ENCODE peak calls at places on chromosomes 12 and 14, in four cellular contexts. J is neural crest cell; R is NAMALWA; M is CD8-positive, alpha-beta memory T cell. V is an unnamed sample.

GRCh38 chr12:107635139-107635538 is 50.5 kb upstream of the PWP1 start:
- DNase-seq in J (no peak), M (no peak), R (no peak), V (no peak)

GRCh38 chr14:75960219-75960618 is 21.6 kb downstream of the TGFB3 start:
- DNase-seq in M (no peak), J (no peak), R (peak), V (no peak)

GRCh38 chr14:45070215-45070614 is 13.7 kb upstream of the PRPF39 start:
- DNase-seq in R (no peak), M (no peak), J (no peak), V (no peak)

GRCh38 chr14:103385994-103386491 is 828 bp downstream of the MARK3 start:
- DNase-seq in J (peak), M (peak), R (peak), V (peak)

GRCh38 chr12:51320695-51321320 is 3.2 kb downstream of the BIN2 start:
- DNase-seq in J (peak), R (no peak), M (peak), V (no peak)

GRCh38 chr12:123139926-123140674 is 10.8 kb downstream of the PITPNM2 start:
- DNase-seq in M (no peak), R (peak), J (no peak), V (no peak)

GRCh38 chr12:49692851-49693250 is 14.4 kb downstream of the FMNL3 start:
- DNase-seq in R (no peak), J (no peak), M (no peak), V (no peak)

GRCh38 chr14:106530423-106531107 is 1004.2 kb downstream of the TMEM121 start:
- DNase-seq in R (peak), M (peak), J (no peak), V (no peak)

GRCh38 chr12:109721276-109721675 is 7.7 kb downstream of the FAM222A start:
- DNase-seq in R (no peak), M (no peak), J (no peak), V (no peak)

GRCh38 chr12:56991319-56991906 is 14.9 kb downstream of the ZBTB39 start:
- DNase-seq in R (no peak), J (no peak), M (no peak), V (no peak)

V was measured in KG1.